ENCODE peak calls at places on chromosomes 2 and 18, in eight cellular contexts. T is memory B cell; J is HL-60; P is left ventricle myocardium superior; Z is KG1; V is astrocyte of the spinal cord; F is effector CD4-positive, alpha-beta T cell; E is SW 1271. Q is an unnamed sample.

GRCh38 chr2:179251865-179252264 is 12.8 kb downstream of the SESTD1 start:
- DNase-seq in J (no peak), V (no peak), T (no peak), P (no peak), F (no peak), Z (no peak), E (no peak), Q (no peak)

GRCh38 chr2:100104718-100105677 is 37.4 kb downstream of the AFF3 start:
- DNase-seq in Z (no peak), T (no peak), F (peak; percentile 5), J (no peak), E (no peak), P (peak; percentile 53), V (peak; percentile 14), Q (no peak)

GRCh38 chr2:111162718-111163331 is 42.1 kb downstream of the BCL2L11 start:
- DNase-seq in F (no peak), T (no peak), P (no peak), E (no peak), Z (no peak), V (no peak), J (no peak), Q (no peak)

GRCh38 chr2:37809525-37809924 is 115.6 kb upstream of the RMDN2 start:
- DNase-seq in J (no peak), F (no peak), E (no peak), T (no peak), V (peak; percentile 77), Z (no peak), P (peak; percentile 53), Q (peak; percentile 3)

GRCh38 chr2:242010567-242011513 is 141.3 kb downstream of the RTP5 start:
- DNase-seq in E (no peak), T (no peak), Z (no peak), J (no peak), V (peak; percentile 21), F (no peak), P (no peak), Q (no peak)

GRCh38 chr2:108447947-108448677 is 894 bp upstream of the GCC2 start:
- DNase-seq in Z (no peak), T (no peak), V (no peak), P (no peak), F (no peak), E (no peak), J (no peak), Q (no peak)

GRCh38 chr2:177830881-177831386 is 241.6 kb downstream of the PDE11A start:
- DNase-seq in F (no peak), V (no peak), E (no peak), P (no peak), Z (no peak), T (no peak), J (no peak), Q (no peak)

GRCh38 chr2:21772624-21773023 is 648.9 kb downstream of the TDRD15 start:
- DNase-seq in P (no peak), J (no peak), E (no peak), Z (no peak), F (no peak), T (no peak), V (peak; percentile 1), Q (no peak)

GRCh38 chr18:31607384-31607783 is 15.7 kb downstream of the TTR start:
- DNase-seq in Z (no peak), V (no peak), T (no peak), E (no peak), J (no peak), P (no peak), F (no peak), Q (no peak)

GRCh38 chr2:159229476-159230144 is 56.9 kb downstream of the WDSUB1 start:
- DNase-seq in P (no peak), F (no peak), V (no peak), T (no peak), E (no peak), Z (no peak), J (no peak), Q (no peak)

GRCh38 chr2:30790879-30791278 is 16.4 kb downstream of the CAPN13 start:
- DNase-seq in E (no peak), T (no peak), J (no peak), P (no peak), Z (no peak), F (no peak), V (no peak), Q (no peak)